ENCODE peak calls at places on chromosome 12, in six cellular contexts. Z is heart right ventricle, B is testis, M is kidney, D is tibial nerve, F is tibial artery. R is an unnamed sample. For H3K36me3, the result is how much of the 10 kb centered on the place peaks cover.

GRCh38 chr12:123237646-123238329 is 4.6 kb downstream of the MTRFR start:
- DNase-seq in Z (peak), B (peak), M (no peak), D (peak), F (peak), R (peak)

GRCh38 chr12:47078733-47079364 is 572 bp upstream of the PCED1B start:
- DNase-seq in Z (peak), B (peak), M (peak), D (no peak), F (no peak), R (peak)

GRCh38 chr12:126268222-126268621 is 1203.0 kb downstream of the AACS start:
- DNase-seq in Z (no peak), B (no peak), M (no peak), D (no peak), F (no peak), R (no peak)

GRCh38 chr12:131087991-131088700 is 134.4 kb downstream of the ADGRD1 start:
- DNase-seq in Z (peak), B (peak), M (peak), D (peak), F (peak), R (peak)

GRCh38 chr12:4121506-4122020 is 152.0 kb upstream of the CCND2 start:
- DNase-seq in Z (no peak), B (no peak), M (no peak), D (no peak), F (no peak), R (no peak)

GRCh38 chr12:4975574-4975973 is 65.9 kb downstream of the KCNA1 start:
- DNase-seq in Z (no peak), B (peak), M (no peak), D (no peak), F (no peak), R (peak)

GRCh38 chr12:5945071-5946008 is at the start of gene ANO2:
- DNase-seq in Z (peak), B (peak), M (peak), D (no peak), F (no peak), R (peak)

GRCh38 chr12:71691504-71692129 is 5.7 kb downstream of the TMEM19 start:
- DNase-seq in Z (no peak), B (no peak), M (no peak), D (no peak), F (no peak), R (no peak)

GRCh38 chr12:126038434-126038833 is 973.2 kb downstream of the AACS start:
- DNase-seq in Z (no peak), B (no peak), M (no peak), D (no peak), F (no peak), R (no peak)

GRCh38 chr12:54039417-54040147 is 6.7 kb downstream of the HOXC5 start:
- DNase-seq in Z (no peak), B (peak), M (peak), D (no peak), F (peak), R (no peak)

GRCh38 chr12:123900898-123901376 is 71.7 kb downstream of the CCDC92 start:
- DNase-seq in Z (no peak), B (no peak), M (no peak), D (no peak), F (no peak), R (no peak)

GRCh38 chr12:48184549-48184922 is 1.1 kb downstream of the CCDC184 start:
- DNase-seq in Z (no peak), B (no peak), M (no peak), D (no peak), F (no peak), R (no peak)

GRCh38 chr12:30519535-30519934 is 176.1 kb downstream of the IPO8 start:
- DNase-seq in Z (no peak), B (no peak), M (no peak), D (no peak), F (no peak), R (no peak)

GRCh38 chr12:30514666-30515065 is 181.0 kb downstream of the IPO8 start:
- DNase-seq in Z (no peak), B (no peak), M (no peak), D (no peak), F (no peak), R (no peak)

GRCh38 chr12:30517320-30517719 is 178.3 kb downstream of the IPO8 start:
- DNase-seq in Z (no peak), B (no peak), M (no peak), D (no peak), F (no peak), R (no peak)

GRCh38 chr12:30515351-30515750 is 180.3 kb downstream of the IPO8 start:
- DNase-seq in Z (no peak), B (no peak), M (no peak), D (no peak), F (no peak), R (no peak)
- TF ChIP-seq CTCF in Z (peak), B (peak), M (no peak), D (no peak), F (peak), R (peak)

GRCh38 chr12:51821423-51822260 is 26.9 kb downstream of the FIGNL2 start:
- DNase-seq in Z (peak), B (no peak), M (no peak), D (no peak), F (no peak), R (no peak)
- H3K4me3 ChIP-seq in Z (peak), B (peak), M (no peak), D (no peak), F (peak), R (peak)

DNA sequence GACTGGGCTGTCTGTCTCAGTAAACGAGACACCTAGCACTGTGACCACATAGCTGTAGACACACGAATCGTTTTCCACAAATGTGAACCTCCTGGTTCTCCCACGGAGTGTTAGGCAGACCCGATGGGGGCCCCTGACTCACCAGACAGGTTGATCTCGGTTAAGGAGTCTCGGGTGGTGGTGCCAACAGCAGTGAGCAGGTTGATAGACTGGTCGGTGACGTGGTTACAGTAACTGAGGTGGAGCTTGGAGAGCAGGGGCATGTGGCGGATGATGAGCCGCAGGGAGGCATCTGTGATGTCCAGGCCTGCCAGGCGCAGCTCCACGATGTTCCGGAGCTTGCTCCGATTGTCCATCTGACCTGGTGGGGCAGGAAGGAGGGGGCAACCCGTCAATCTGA is 39.8 kb downstream of the RNF34 start:
- DNase-seq in Z (no peak), B (no peak), M (no peak), D (no peak), F (no peak), R (no peak)
- H3K36me3 ChIP-seq in Z (under half), B (under half), M (under half), D (under half), F (half or more), R (half or more)

GRCh38 chr12:45654002-45654401 is 75.5 kb upstream of the ARID2 start:
- DNase-seq in Z (no peak), B (no peak), M (no peak), D (no peak), F (no peak), R (no peak)

GRCh38 chr12:45655753-45656152 is 73.8 kb upstream of the ARID2 start:
- DNase-seq in Z (no peak), B (no peak), M (no peak), D (no peak), F (no peak), R (no peak)

GRCh38 chr12:45651029-45651428 is 78.5 kb upstream of the ARID2 start:
- DNase-seq in Z (no peak), B (no peak), M (no peak), D (no peak), F (no peak), R (no peak)

GRCh38 chr12:45658066-45658465 is 71.4 kb upstream of the ARID2 start:
- DNase-seq in Z (no peak), B (no peak), M (no peak), D (no peak), F (no peak), R (no peak)

DNA sequence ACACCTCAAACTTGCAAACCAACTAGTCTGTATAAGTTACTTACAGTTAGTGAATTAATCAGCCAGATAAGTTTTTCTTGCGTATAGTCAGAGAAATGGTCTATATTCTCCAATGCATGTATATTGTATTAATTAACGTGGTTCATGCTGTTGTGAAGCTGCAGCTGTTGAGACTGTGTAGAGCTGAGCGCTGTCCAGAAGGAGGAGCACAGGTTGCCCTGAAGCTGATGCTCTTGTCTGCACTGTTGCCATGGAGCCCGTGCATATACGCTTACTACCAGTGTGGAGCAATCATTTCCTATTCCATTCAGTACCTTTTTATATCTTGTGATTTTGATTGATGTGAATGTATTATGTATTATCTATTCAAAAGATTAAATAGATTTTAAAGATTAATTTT is 74.3 kb upstream of the ARID2 start:
- DNase-seq in Z (no peak), B (no peak), M (no peak), D (no peak), F (no peak), R (no peak)
- TF ChIP-seq CTCF in Z (no peak), B (no peak), M (peak), D (no peak), F (no peak), R (no peak)

GRCh38 chr12:79247494-79247893 is 382.9 kb downstream of the SYT1 start:
- DNase-seq in Z (no peak), B (no peak), M (no peak), D (no peak), F (no peak), R (no peak)
- H3K4me3 ChIP-seq in Z (no peak), B (no peak), M (no peak), D (no peak), F (no peak), R (no peak)

GRCh38 chr12:114396869-114397719 is 8.8 kb downstream of the TBX5 start:
- DNase-seq in Z (no peak), B (no peak), M (no peak), D (no peak), F (no peak), R (no peak)

GRCh38 chr12:114396153-114396868 is 9.6 kb downstream of the TBX5 start:
- DNase-seq in Z (no peak), B (no peak), M (no peak), D (no peak), F (no peak), R (no peak)

GRCh38 chr12:114400395-114400794 is 5.5 kb downstream of the TBX5 start:
- DNase-seq in Z (no peak), B (no peak), M (no peak), D (no peak), F (no peak), R (no peak)

GRCh38 chr12:114399664-114400211 is 6.2 kb downstream of the TBX5 start:
- DNase-seq in Z (no peak), B (no peak), M (no peak), D (no peak), F (no peak), R (no peak)

GRCh38 chr12:114397978-114398881 is 7.7 kb downstream of the TBX5 start:
- DNase-seq in Z (no peak), B (no peak), M (no peak), D (no peak), F (no peak), R (no peak)
- H3K36me3 ChIP-seq in Z (under half), B (under half), M (under half), D (under half), F (under half), R (under half)

GRCh38 chr12:11812558-11813421 is 163.3 kb downstream of the ETV6 start:
- DNase-seq in Z (peak), B (no peak), M (peak), D (no peak), F (peak), R (no peak)
- TF ChIP-seq CTCF in Z (no peak), B (no peak), M (no peak), D (peak), F (no peak), R (no peak)

GRCh38 chr12:51358496-51358895 is 12.0 kb upstream of the CELA1 start:
- DNase-seq in Z (no peak), B (no peak), M (no peak), D (no peak), F (no peak), R (no peak)
- H3K4me3 ChIP-seq in Z (no peak), B (no peak), M (no peak), D (no peak), F (no peak), R (no peak)

GRCh38 chr12:52178443-52178842 is 13.4 kb downstream of the KRT80 start:
- DNase-seq in Z (no peak), B (no peak), M (no peak), D (no peak), F (no peak), R (no peak)

GRCh38 chr12:52179396-52179973 is 12.3 kb downstream of the KRT80 start:
- DNase-seq in Z (no peak), B (no peak), M (no peak), D (no peak), F (no peak), R (no peak)

GRCh38 chr12:52181757-52182156 is 10.1 kb downstream of the KRT80 start:
- DNase-seq in Z (no peak), B (no peak), M (no peak), D (no peak), F (no peak), R (no peak)

GRCh38 chr12:52180971-52181628 is 10.7 kb downstream of the KRT80 start:
- DNase-seq in Z (no peak), B (no peak), M (no peak), D (no peak), F (no peak), R (no peak)

DNA sequence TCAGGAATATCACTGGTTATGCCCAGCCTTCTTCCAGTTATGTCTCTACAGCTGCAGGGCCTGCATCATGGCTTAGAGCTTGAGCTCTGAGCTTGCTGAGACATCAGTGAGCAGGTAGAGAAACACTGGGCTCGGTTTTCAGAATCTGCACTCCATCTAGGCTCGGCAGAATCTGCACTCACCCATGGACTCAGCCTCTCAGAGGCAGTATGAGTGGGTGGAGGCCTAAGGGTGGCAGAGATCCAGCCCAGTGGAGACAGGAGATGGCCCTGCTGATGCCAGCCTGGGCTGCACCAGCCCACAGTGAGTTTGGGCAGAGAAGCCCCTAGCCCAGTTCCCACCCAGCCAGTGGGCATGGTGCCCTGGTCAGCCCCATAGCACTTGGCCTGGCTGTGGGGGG is 12.8 kb downstream of the KRT80 start:
- DNase-seq in Z (no peak), B (no peak), M (no peak), D (no peak), F (no peak), R (no peak)
- H3K36me3 ChIP-seq in Z (under half), B (under half), M (under half), D (under half), F (under half), R (under half)

R was measured in upper lobe of right lung.